ENCODE peak calls at places on chromosomes 5 and 9, in four cellular contexts. One of them, this sample, is unnamed.

GRCh38 chr5:52788505-52788821 is 747 bp downstream of the ITGA1 start:
- DNase-seq in suprapubic skin: no peak
- DNase-seq in H1: no peak
- DNase-seq in stomach: no peak
- DNase-seq in this sample: no peak

GRCh38 chr5:127802477-127802865 is 99.3 kb downstream of the CCDC192 start:
- DNase-seq in suprapubic skin: no peak
- DNase-seq in stomach: no peak
- DNase-seq in H1: no peak
- DNase-seq in this sample: no peak

GRCh38 chr9:75438716-75439115 is 350.4 kb downstream of the OSTF1 start:
- DNase-seq in H1: no peak
- DNase-seq in suprapubic skin: no peak
- DNase-seq in stomach: no peak
- DNase-seq in this sample: no peak

GRCh38 chr5:129771058-129771838 is 23.4 kb downstream of the MINAR2 start:
- DNase-seq in stomach: peak; percentile 46
- DNase-seq in H1: peak; percentile 7
- DNase-seq in suprapubic skin: no peak
- DNase-seq in this sample: no peak

GRCh38 chr5:180040287-180041214 is 31.0 kb downstream of the RNF130 start:
- DNase-seq in H1: no peak
- DNase-seq in suprapubic skin: no peak
- DNase-seq in stomach: peak; percentile 40
- DNase-seq in this sample: no peak

GRCh38 chr9:35106343-35106730 is 3.4 kb upstream of the STOML2 start:
- DNase-seq in stomach: no peak
- DNase-seq in H1: no peak
- DNase-seq in suprapubic skin: no peak
- DNase-seq in this sample: no peak

GRCh38 chr5:39995990-39996389 is 571.2 kb upstream of the DAB2 start:
- DNase-seq in H1: no peak
- DNase-seq in stomach: no peak
- DNase-seq in suprapubic skin: no peak
- DNase-seq in this sample: no peak

GRCh38 chr5:54990751-54991349 is 5.5 kb upstream of the ESM1 start:
- DNase-seq in suprapubic skin: no peak
- DNase-seq in stomach: no peak
- DNase-seq in H1: no peak
- DNase-seq in this sample: no peak

GRCh38 chr5:134124289-134125194 is 10.1 kb downstream of the TCF7 start:
- DNase-seq in stomach: no peak
- DNase-seq in suprapubic skin: no peak
- DNase-seq in H1: no peak
- DNase-seq in this sample: no peak

GRCh38 chr5:16558984-16559629 is 57.7 kb downstream of the RETREG1 start:
- DNase-seq in stomach: no peak
- DNase-seq in suprapubic skin: no peak
- DNase-seq in H1: no peak
- DNase-seq in this sample: no peak

GRCh38 chr9:128150594-128151342 is 1.5 kb downstream of the LCN2 start:
- DNase-seq in suprapubic skin: peak; percentile 59
- DNase-seq in stomach: peak; percentile 41
- DNase-seq in H1: no peak
- DNase-seq in this sample: peak; percentile 73

GRCh38 chr5:178277346-178277745 is 44.7 kb upstream of the PHYKPL start:
- DNase-seq in stomach: no peak
- DNase-seq in H1: no peak
- DNase-seq in suprapubic skin: no peak
- DNase-seq in this sample: no peak

GRCh38 chr9:34079181-34079580 is 30.5 kb upstream of the UBAP2 start:
- DNase-seq in suprapubic skin: no peak
- DNase-seq in H1: no peak
- DNase-seq in stomach: no peak
- DNase-seq in this sample: no peak

GRCh38 chr9:132586830-132587483 is 4.6 kb downstream of the BARHL1 start:
- DNase-seq in suprapubic skin: no peak
- DNase-seq in stomach: no peak
- DNase-seq in H1: no peak
- DNase-seq in this sample: no peak

GRCh38 chr5:76014005-76014404 is 69.2 kb upstream of the SV2C start:
- DNase-seq in stomach: no peak
- DNase-seq in H1: no peak
- DNase-seq in suprapubic skin: no peak
- DNase-seq in this sample: no peak

GRCh38 chr5:9789818-9790217 is 159.7 kb upstream of the TAS2R1 start:
- DNase-seq in suprapubic skin: no peak
- DNase-seq in stomach: no peak
- DNase-seq in H1: no peak
- DNase-seq in this sample: no peak

GRCh38 chr5:132094393-132095076 is 20.9 kb downstream of the CSF2 start:
- DNase-seq in suprapubic skin: no peak
- DNase-seq in stomach: no peak
- DNase-seq in H1: no peak
- DNase-seq in this sample: peak; percentile 71

GRCh38 chr9:37026085-37026935 is 7.8 kb downstream of the PAX5 start:
- DNase-seq in H1: no peak
- DNase-seq in suprapubic skin: no peak
- DNase-seq in stomach: no peak
- DNase-seq in this sample: peak; percentile 78

GRCh38 chr5:84372066-84372700 is 12.5 kb downstream of the EDIL3 start:
- DNase-seq in stomach: no peak
- DNase-seq in H1: no peak
- DNase-seq in suprapubic skin: no peak
- DNase-seq in this sample: no peak

GRCh38 chr5:132190161-132190817 is 37.4 kb downstream of the P4HA2 start:
- DNase-seq in H1: no peak
- DNase-seq in suprapubic skin: no peak
- DNase-seq in stomach: no peak
- DNase-seq in this sample: no peak

GRCh38 chr9:17942498-17942897 is 363.6 kb downstream of the SH3GL2 start:
- DNase-seq in suprapubic skin: no peak
- DNase-seq in stomach: no peak
- DNase-seq in H1: no peak
- DNase-seq in this sample: no peak

GRCh38 chr9:105475302-105475701 is 27.5 kb downstream of the FSD1L start:
- DNase-seq in suprapubic skin: no peak
- DNase-seq in stomach: no peak
- DNase-seq in H1: no peak
- DNase-seq in this sample: no peak

GRCh38 chr5:13643734-13644133 is 300.8 kb downstream of the DNAH5 start:
- DNase-seq in stomach: no peak
- DNase-seq in suprapubic skin: no peak
- DNase-seq in H1: no peak
- DNase-seq in this sample: no peak

GRCh38 chr9:127684576-127684975 is 22.2 kb upstream of the CFAP157 start:
- DNase-seq in H1: no peak
- DNase-seq in stomach: no peak
- DNase-seq in suprapubic skin: no peak
- DNase-seq in this sample: no peak

GRCh38 chr9:17783227-17783626 is 204.4 kb downstream of the SH3GL2 start:
- DNase-seq in stomach: no peak
- DNase-seq in H1: no peak
- DNase-seq in suprapubic skin: no peak
- DNase-seq in this sample: no peak

GRCh38 chr5:133977161-133977787 is 8.8 kb upstream of the C5orf15 start:
- DNase-seq in H1: no peak
- DNase-seq in stomach: peak; percentile 37
- DNase-seq in suprapubic skin: no peak
- DNase-seq in this sample: no peak

GRCh38 chr5:38714703-38715355 is 131.0 kb upstream of the OSMR start:
- DNase-seq in H1: no peak
- DNase-seq in stomach: no peak
- DNase-seq in suprapubic skin: no peak
- DNase-seq in this sample: no peak

GRCh38 chr9:75658301-75658919 is 232.1 kb upstream of the PCSK5 start:
- DNase-seq in H1: no peak
- DNase-seq in stomach: no peak
- DNase-seq in suprapubic skin: no peak
- DNase-seq in this sample: no peak

GRCh38 chr5:76755779-76756637 is 40.1 kb downstream of the F2R start:
- DNase-seq in H1: no peak
- DNase-seq in stomach: no peak
- DNase-seq in suprapubic skin: no peak
- DNase-seq in this sample: no peak

GRCh38 chr5:179257190-179257741 is 88.0 kb downstream of the ADAMTS2 start:
- DNase-seq in H1: no peak
- DNase-seq in suprapubic skin: peak; percentile 45
- DNase-seq in stomach: peak; percentile 16
- DNase-seq in this sample: peak; percentile 67

GRCh38 chr9:131578778-131579504 is 33.6 kb downstream of the PRRT1B start:
- DNase-seq in H1: no peak
- DNase-seq in stomach: no peak
- DNase-seq in suprapubic skin: no peak
- DNase-seq in this sample: peak; percentile 92

GRCh38 chr9:93895535-93895934 is 59.6 kb downstream of the BARX1 start:
- DNase-seq in suprapubic skin: peak; percentile 46
- DNase-seq in stomach: no peak
- DNase-seq in H1: no peak
- DNase-seq in this sample: peak; percentile 37

GRCh38 chr5:54091416-54092130 is 218.8 kb downstream of the ARL15 start:
- DNase-seq in stomach: no peak
- DNase-seq in H1: no peak
- DNase-seq in suprapubic skin: no peak
- DNase-seq in this sample: no peak

GRCh38 chr9:91163773-91164471 is 197.8 kb downstream of the AUH start:
- DNase-seq in H1: no peak
- DNase-seq in stomach: no peak
- DNase-seq in suprapubic skin: peak; percentile 55
- DNase-seq in this sample: peak; percentile 89

GRCh38 chr5:11797132-11797531 is 107.1 kb downstream of the CTNND2 start:
- DNase-seq in suprapubic skin: no peak
- DNase-seq in H1: no peak
- DNase-seq in stomach: no peak
- DNase-seq in this sample: no peak

GRCh38 chr9:4489919-4490704 is at the start of gene SLC1A1:
- DNase-seq in stomach: peak; percentile 73
- DNase-seq in H1: no peak
- DNase-seq in suprapubic skin: no peak
- DNase-seq in this sample: no peak
- TF ChIP-seq POLR2AphosphoS5 in stomach: no peak
- TF ChIP-seq POLR2AphosphoS5 in H1: no peak
- TF ChIP-seq POLR2AphosphoS5 in suprapubic skin: no peak
- TF ChIP-seq POLR2AphosphoS5 in this sample: peak; percentile 37

GRCh38 chr5:74877624-74878304 is 11.6 kb upstream of the FAM169A start:
- DNase-seq in stomach: no peak
- DNase-seq in H1: no peak
- DNase-seq in suprapubic skin: no peak
- DNase-seq in this sample: no peak
- H3K27ac ChIP-seq in stomach: no peak overlapping the region
- H3K27ac ChIP-seq in H1: no peak overlapping the region
- H3K27ac ChIP-seq in suprapubic skin: no peak overlapping the region
- H3K27ac ChIP-seq in this sample: no peak overlapping the region

GRCh38 chr9:72951043-72951442 is 1.8 kb downstream of the ALDH1A1 start:
- DNase-seq in stomach: no peak
- DNase-seq in suprapubic skin: no peak
- DNase-seq in H1: no peak
- DNase-seq in this sample: no peak
- H3K4me3 ChIP-seq in stomach: peak overlapping the region; percentile 54
- H3K4me3 ChIP-seq in suprapubic skin: peak overlapping the region; percentile 40
- H3K4me3 ChIP-seq in H1: no peak overlapping the region
- H3K4me3 ChIP-seq in this sample: peak overlapping the region; percentile 41

GRCh38 chr5:113971454-113971853 is 390.4 kb upstream of the KCNN2 start:
- DNase-seq in stomach: no peak
- DNase-seq in H1: no peak
- DNase-seq in suprapubic skin: no peak
- DNase-seq in this sample: no peak
- TF ChIP-seq POLR2AphosphoS5 in stomach: no peak
- TF ChIP-seq POLR2AphosphoS5 in H1: no peak
- TF ChIP-seq POLR2AphosphoS5 in suprapubic skin: no peak
- TF ChIP-seq POLR2AphosphoS5 in this sample: no peak

GRCh38 chr9:114282926-114283325 is 40.0 kb upstream of the ORM1 start:
- DNase-seq in suprapubic skin: peak; percentile 37
- DNase-seq in stomach: no peak
- DNase-seq in H1: no peak
- DNase-seq in this sample: peak; percentile 3
- H3K27ac ChIP-seq in suprapubic skin: no peak overlapping the region
- H3K27ac ChIP-seq in stomach: no peak overlapping the region
- H3K27ac ChIP-seq in H1: no peak overlapping the region
- H3K27ac ChIP-seq in this sample: no peak overlapping the region

GRCh38 chr9:21560281-21560745 is 78.2 kb upstream of the IFNE start:
- DNase-seq in suprapubic skin: no peak
- DNase-seq in H1: no peak
- DNase-seq in stomach: no peak
- DNase-seq in this sample: no peak
- H3K4me3 ChIP-seq in suprapubic skin: peak overlapping the region; percentile 74
- H3K4me3 ChIP-seq in H1: peak overlapping the region; percentile 90
- H3K4me3 ChIP-seq in stomach: peak overlapping the region; percentile 83
- H3K4me3 ChIP-seq in this sample: no peak overlapping the region

DNA sequence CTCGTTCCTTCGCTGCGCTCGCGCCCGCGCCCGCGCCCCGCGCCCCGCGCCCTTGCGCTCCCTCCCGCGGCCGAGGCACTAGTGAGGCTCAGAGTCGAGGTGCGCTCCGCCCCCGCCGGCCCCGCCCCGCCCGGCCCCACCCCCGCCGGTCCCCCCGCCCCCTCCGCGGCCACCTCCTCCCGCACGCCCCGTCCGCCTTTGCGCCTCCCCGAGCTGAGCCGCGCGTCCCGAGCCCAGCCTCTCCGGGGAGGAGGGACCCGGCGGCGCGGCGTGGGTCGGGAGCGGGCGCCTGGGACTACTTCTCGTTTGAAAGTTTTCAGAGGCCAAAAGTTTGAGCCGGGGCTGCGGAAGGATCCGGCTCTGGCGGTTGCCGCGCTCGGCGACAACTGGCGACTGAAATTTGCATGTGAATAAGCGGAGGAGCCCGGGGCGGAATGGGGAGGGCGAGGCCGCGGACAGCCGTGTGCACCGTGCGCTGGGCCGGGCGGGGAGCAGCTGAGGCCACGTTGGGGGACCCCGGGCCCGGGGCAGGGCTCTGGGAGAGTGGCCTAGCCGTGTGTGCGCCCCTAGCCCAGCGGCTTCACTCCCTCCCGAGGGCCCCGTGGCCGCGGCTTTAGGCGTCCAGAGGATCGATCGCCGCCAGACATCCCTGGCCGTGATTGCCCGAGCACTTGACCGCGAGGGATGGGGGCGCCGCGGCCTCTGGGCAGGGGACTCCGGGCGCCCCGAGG is at the start of gene NOTCH1:
- DNase-seq in suprapubic skin: peak; percentile 94
- DNase-seq in H1: no peak
- DNase-seq in stomach: peak; percentile 93
- DNase-seq in this sample: peak; percentile 99
- TF ChIP-seq POLR2AphosphoS5 in suprapubic skin: peak; percentile 89
- TF ChIP-seq POLR2AphosphoS5 in H1: no peak
- TF ChIP-seq POLR2AphosphoS5 in stomach: peak; percentile 77
- TF ChIP-seq POLR2AphosphoS5 in this sample: peak; percentile 79

GRCh38 chr5:73189816-73190451 is 16.9 kb downstream of the TMEM174 start:
- DNase-seq in H1: no peak
- DNase-seq in suprapubic skin: no peak
- DNase-seq in stomach: no peak
- DNase-seq in this sample: no peak
- H3K27ac ChIP-seq in H1: no peak overlapping the region
- H3K27ac ChIP-seq in suprapubic skin: no peak overlapping the region
- H3K27ac ChIP-seq in stomach: no peak overlapping the region
- H3K27ac ChIP-seq in this sample: no peak overlapping the region

GRCh38 chr9:69798737-69799136 is 21.9 kb upstream of the CFAP95 start:
- DNase-seq in suprapubic skin: no peak
- DNase-seq in stomach: no peak
- DNase-seq in H1: no peak
- DNase-seq in this sample: no peak
- H3K4me3 ChIP-seq in suprapubic skin: no peak overlapping the region
- H3K4me3 ChIP-seq in stomach: no peak overlapping the region
- H3K4me3 ChIP-seq in H1: no peak overlapping the region
- H3K4me3 ChIP-seq in this sample: no peak overlapping the region

This sample was measured in spleen.